ENCODE peak calls at places on chromosomes 2 and 18, in five cellular contexts. N is upper lobe of left lung, L is HepG2, M is GM12878, D is K562. O is an unnamed sample.

GRCh38 chr18:50203801-50204604 is 9.1 kb upstream of the MYO5B start:
- ATAC-seq in N (peak; percentile 64), L (peak; percentile 86), M (peak; percentile 68), D (peak; percentile 84), O (peak; percentile 43)

GRCh38 chr2:49616800-49617199 is 462.5 kb upstream of the FSHR start:
- ATAC-seq in N (no peak), L (peak; percentile 86), M (peak; percentile 65), D (no peak), O (no peak)

GRCh38 chr2:101858246-101858645 is 133.5 kb upstream of the IL1R2 start:
- ATAC-seq in N (no peak), L (no peak), M (no peak), D (no peak), O (no peak)

GRCh38 chr2:24259316-24259715 is 84.5 kb downstream of the FAM228A start:
- ATAC-seq in N (no peak), L (no peak), M (no peak), D (no peak), O (no peak)

GRCh38 chr2:181829230-181829629 is 62.3 kb upstream of the ITPRID2 start:
- ATAC-seq in N (no peak), L (no peak), M (no peak), D (no peak), O (no peak)

GRCh38 chr2:70977605-70978205 is 725 bp upstream of the ANKRD53 start:
- ATAC-seq in N (peak; percentile 49), L (no peak), M (peak; percentile 25), D (no peak), O (peak; percentile 71)

GRCh38 chr2:156023266-156023879 is 309.1 kb downstream of the NR4A2 start:
- ATAC-seq in N (peak; percentile 23), L (no peak), M (peak; percentile 55), D (no peak), O (no peak)

GRCh38 chr2:37318401-37318800 is 6.2 kb downstream of the PRKD3 start:
- ATAC-seq in N (peak; percentile 45), L (no peak), M (peak; percentile 80), D (no peak), O (no peak)

GRCh38 chr2:181877181-181877664 is 14.3 kb upstream of the ITPRID2 start:
- ATAC-seq in N (no peak), L (peak; percentile 50), M (no peak), D (peak; percentile 48), O (no peak)

GRCh38 chr2:213353419-213353818 is 69.2 kb downstream of the SPAG16 start:
- ATAC-seq in N (no peak), L (no peak), M (no peak), D (no peak), O (no peak)

GRCh38 chr2:60295591-60295962 is 257.9 kb downstream of the BCL11A start:
- ATAC-seq in N (no peak), L (peak; percentile 45), M (no peak), D (peak; percentile 39), O (no peak)

GRCh38 chr2:230557056-230557455 is 141.1 kb downstream of the SP100 start:
- ATAC-seq in N (no peak), L (no peak), M (no peak), D (no peak), O (no peak)

GRCh38 chr2:11681722-11682589 is 12.0 kb upstream of the NTSR2 start:
- ATAC-seq in N (peak; percentile 54), L (peak; percentile 75), M (peak; percentile 88), D (peak; percentile 93), O (no peak)

GRCh38 chr2:224594840-224595239 is 9.7 kb upstream of the CUL3 start:
- ATAC-seq in N (no peak), L (no peak), M (no peak), D (peak; percentile 95), O (no peak)

GRCh38 chr2:102159295-102159694 is 16.7 kb downstream of the IL1R1 start:
- ATAC-seq in N (no peak), L (no peak), M (peak; percentile 26), D (no peak), O (no peak)

GRCh38 chr2:220641137-220641536 is 931.0 kb downstream of the EPHA4 start:
- ATAC-seq in N (no peak), L (no peak), M (peak; percentile 70), D (no peak), O (no peak)

GRCh38 chr2:55565613-55566012 is 46.1 kb downstream of the CFAP36 start:
- ATAC-seq in N (no peak), L (no peak), M (no peak), D (no peak), O (no peak)

GRCh38 chr2:42298132-42298531 is 62.9 kb downstream of the COX7A2L start:
- ATAC-seq in N (no peak), L (no peak), M (no peak), D (no peak), O (no peak)

GRCh38 chr2:42296226-42296625 is 64.8 kb downstream of the COX7A2L start:
- ATAC-seq in N (no peak), L (peak; percentile 11), M (peak; percentile 71), D (no peak), O (no peak)

GRCh38 chr2:42300527-42300926 is 60.5 kb downstream of the COX7A2L start:
- ATAC-seq in N (no peak), L (peak; percentile 11), M (no peak), D (no peak), O (no peak)

GRCh38 chr2:42298996-42299754 is 61.8 kb downstream of the COX7A2L start:
- ATAC-seq in N (no peak), L (peak; percentile 4), M (no peak), D (no peak), O (no peak)

DNA sequence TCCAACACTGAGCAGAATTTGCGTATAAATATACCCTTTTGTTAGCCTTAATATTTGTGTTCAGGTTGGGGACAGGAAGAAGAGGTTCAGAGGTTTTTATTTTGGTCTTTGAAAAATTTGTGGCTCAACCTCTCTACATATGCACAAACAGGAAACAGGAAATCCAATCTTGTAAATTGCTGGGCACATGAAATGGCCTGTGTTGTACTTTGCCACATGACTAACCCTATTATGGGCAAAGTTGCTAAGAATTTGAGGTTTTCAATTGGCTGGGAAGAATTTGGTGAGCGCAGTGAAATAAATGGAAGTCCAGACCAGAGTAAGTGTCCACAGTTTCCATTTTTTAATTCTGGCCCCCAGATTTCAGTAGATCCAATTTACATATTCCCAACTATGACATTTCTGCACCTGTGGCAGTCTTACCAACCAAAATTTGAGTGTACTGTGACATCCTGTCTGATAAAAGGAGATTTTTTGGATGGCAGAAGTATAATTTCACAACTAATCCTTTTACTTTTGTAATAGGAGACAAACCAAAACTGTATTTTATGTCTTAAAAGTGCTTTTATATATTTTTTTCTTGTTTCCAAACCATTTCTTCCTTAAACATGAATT is 63.6 kb downstream of the COX7A2L start:
- ATAC-seq in N (no peak), L (peak; percentile 3), M (no peak), D (no peak), O (no peak)
- TF ChIP-seq EP300 in N (no peak), L (no peak), M (no peak), D (no peak), O (no peak)

GRCh38 chr2:179769323-179769722 is 92.1 kb downstream of the ZNF385B start:
- ATAC-seq in N (no peak), L (no peak), M (no peak), D (no peak), O (no peak)

GRCh38 chr2:179771791-179772190 is 89.6 kb downstream of the ZNF385B start:
- ATAC-seq in N (no peak), L (no peak), M (no peak), D (no peak), O (no peak)

GRCh38 chr2:179770029-179770428 is 91.4 kb downstream of the ZNF385B start:
- ATAC-seq in N (no peak), L (no peak), M (no peak), D (no peak), O (no peak)

GRCh38 chr2:179764710-179765109 is 96.7 kb downstream of the ZNF385B start:
- ATAC-seq in N (no peak), L (no peak), M (peak; percentile 65), D (no peak), O (no peak)

GRCh38 chr2:179768765-179769164 is 92.6 kb downstream of the ZNF385B start:
- ATAC-seq in N (no peak), L (no peak), M (no peak), D (no peak), O (peak; percentile 53)
- TF ChIP-seq POLR2AphosphoS5 in N (no peak), L (no peak), M (no peak), D (no peak), O (no peak)

GRCh38 chr2:177262137-177262536 is 2.4 kb downstream of the NFE2L2 start:
- ATAC-seq in N (no peak), L (no peak), M (no peak), D (no peak), O (no peak)

GRCh38 chr2:177264209-177264538 is 353 bp downstream of the NFE2L2 start:
- ATAC-seq in N (peak; percentile 44), L (peak; percentile 7), M (peak; percentile 30), D (peak; percentile 23), O (peak; percentile 23)

GRCh38 chr2:177262958-177263450 is 1.5 kb downstream of the NFE2L2 start:
- ATAC-seq in N (no peak), L (no peak), M (no peak), D (no peak), O (no peak)

GRCh38 chr2:177264539-177265385 is at the start of gene NFE2L2:
- ATAC-seq in N (peak; percentile 92), L (peak; percentile 84), M (peak; percentile 78), D (peak; percentile 78), O (peak; percentile 87)

DNA sequence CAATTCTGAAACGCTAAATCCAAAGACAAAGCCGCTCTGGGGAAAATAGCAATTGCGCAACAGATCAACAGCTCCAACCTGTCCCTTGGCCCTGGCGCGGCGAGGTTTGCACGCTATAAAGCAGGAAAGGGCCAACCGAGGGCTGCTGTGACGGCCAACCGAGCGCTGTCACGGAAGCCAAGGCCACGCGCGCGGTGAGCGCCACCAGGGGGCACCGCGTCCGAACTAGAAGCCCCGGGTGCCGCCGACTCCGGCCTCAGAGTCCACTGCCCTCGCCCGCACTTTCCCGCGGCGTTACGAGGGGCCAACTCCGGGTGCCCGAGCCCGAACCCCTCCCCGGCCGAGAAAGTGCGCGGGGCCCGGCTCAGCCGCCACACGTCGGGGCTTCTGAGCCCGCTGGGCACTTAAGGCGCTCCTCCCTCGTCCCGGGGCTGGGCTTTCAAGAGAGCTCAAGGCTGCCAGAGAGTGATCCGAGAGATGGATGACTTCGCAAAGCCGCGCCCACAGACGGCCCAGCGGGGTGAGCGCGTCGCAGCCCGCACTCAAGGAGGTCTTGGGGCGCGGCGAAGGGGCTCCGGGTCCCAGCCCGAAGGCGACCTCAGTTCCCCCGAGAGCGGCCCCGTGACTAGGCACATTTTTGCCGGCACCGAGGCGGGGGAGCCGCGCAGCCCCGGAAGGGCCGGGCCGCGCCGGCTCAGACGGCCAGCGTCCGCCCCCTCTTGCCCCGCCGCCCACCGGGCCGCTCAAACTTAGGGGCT is 897 bp downstream of the NFE2L2 start:
- ATAC-seq in N (peak; percentile 88), L (peak; percentile 61), M (peak; percentile 74), D (peak; percentile 69), O (peak; percentile 87)
- TF ChIP-seq EP300 in N (peak; percentile 99), L (peak; percentile 99), M (peak; percentile 93), D (peak; percentile 83), O (no peak)

DNA sequence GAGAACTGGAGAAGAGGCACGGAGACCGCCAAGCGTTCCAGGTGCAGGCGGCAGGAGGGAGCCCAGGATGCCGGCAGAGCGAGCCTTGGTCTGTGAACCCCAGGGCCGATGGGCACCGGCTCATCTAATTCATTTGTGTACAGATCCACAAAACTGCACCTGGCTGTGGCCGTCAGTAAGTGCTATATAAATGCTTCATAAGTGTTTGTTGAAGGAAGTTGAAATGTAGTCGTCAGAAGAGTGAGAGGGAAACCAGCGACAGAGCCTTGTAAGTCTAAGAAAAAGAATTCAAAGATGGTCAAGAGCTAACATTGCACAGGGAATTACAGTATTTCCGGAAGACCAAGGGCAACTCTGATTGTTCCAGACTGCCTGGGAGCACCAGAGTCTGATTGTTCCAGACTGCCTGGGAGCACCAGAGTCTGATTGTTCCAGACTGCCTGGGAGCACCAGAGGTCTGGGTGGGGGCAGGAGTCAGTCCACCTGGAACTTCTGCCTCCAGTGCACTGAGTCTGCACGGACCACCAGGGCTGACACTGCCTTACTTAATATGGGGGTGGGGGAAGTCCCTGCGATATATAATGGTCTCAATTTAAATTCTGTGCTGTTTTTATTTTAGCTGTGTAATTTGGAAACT is 112.3 kb downstream of the BCL2 start:
- ATAC-seq in N (no peak), L (no peak), M (peak; percentile 64), D (peak; percentile 35), O (no peak)
- TF ChIP-seq POLR2AphosphoS5 in N (no peak), L (no peak), M (no peak), D (no peak), O (no peak)